ENCODE peak calls at places on chromosome 22, in four cellular contexts. B, P, V and W are unnamed samples.

GRCh38 chr22:18048441-18048898 is 24.1 kb upstream of the MICAL3 start:
- DNase-seq in V (no peak), B (peak; percentile 20), P (no peak), W (no peak)

GRCh38 chr22:36280379-36280778 is 27.4 kb downstream of the APOL1 start:
- DNase-seq in B (no peak), P (no peak), V (no peak), W (no peak)

GRCh38 chr22:47199949-47200272 is 437.5 kb downstream of the TBC1D22A start:
- DNase-seq in P (no peak), B (no peak), V (no peak), W (no peak)

GRCh38 chr22:37455896-37456295 is 28.6 kb upstream of the ELFN2 start:
- DNase-seq in P (no peak), B (peak; percentile 75), V (peak; percentile 17), W (no peak)

GRCh38 chr22:17772963-17773605 is 1.2 kb downstream of the BID start:
- DNase-seq in B (no peak), V (no peak), P (no peak), W (no peak)

GRCh38 chr22:41831383-41831782 is 1.5 kb upstream of the SREBF2 start:
- DNase-seq in B (no peak), P (no peak), V (peak; percentile 41), W (no peak)

GRCh38 chr22:26170112-26170492 is 840 bp downstream of the SEZ6L start:
- DNase-seq in V (no peak), B (peak; percentile 21), P (no peak), W (no peak)

GRCh38 chr22:30009478-30009877 is 70.8 kb upstream of the HORMAD2 start:
- DNase-seq in V (no peak), B (no peak), P (no peak), W (no peak)

GRCh38 chr22:18055619-18056160 is 22.1 kb upstream of the PEX26 start:
- DNase-seq in B (no peak), P (no peak), V (no peak), W (no peak)

GRCh38 chr22:20573176-20573829 is 65.9 kb downstream of the MED15 start:
- DNase-seq in P (no peak), V (peak; percentile 21), B (no peak), W (no peak)

GRCh38 chr22:42280140-42280539 is 9.7 kb upstream of the TCF20 start:
- DNase-seq in B (no peak), P (no peak), V (no peak), W (no peak)

GRCh38 chr22:30432520-30432919 is 7.0 kb downstream of the MTFP1 start:
- DNase-seq in P (no peak), B (no peak), V (no peak), W (no peak)

GRCh38 chr22:17074648-17075002 is 10.2 kb upstream of the IL17RA start:
- DNase-seq in P (no peak), B (no peak), V (no peak), W (no peak)

GRCh38 chr22:39253427-39254070 is 8.8 kb upstream of the PDGFB start:
- DNase-seq in V (peak; percentile 72), P (no peak), B (no peak), W (peak; percentile 62)

GRCh38 chr22:25760294-25760693 is 18.3 kb downstream of the MYO18B start:
- DNase-seq in V (no peak), P (no peak), B (no peak), W (no peak)

GRCh38 chr22:37244114-37244921 is at the start of gene RAC2:
- DNase-seq in V (peak; percentile 83), P (no peak), B (peak; percentile 47), W (peak; percentile 89)

GRCh38 chr22:40279017-40279416 is 67.3 kb upstream of the ADSL start:
- DNase-seq in V (no peak), P (no peak), B (no peak), W (no peak)

GRCh38 chr22:37148031-37148651 is 1.6 kb downstream of the IL2RB start:
- DNase-seq in P (no peak), B (no peak), V (no peak), W (no peak)

GRCh38 chr22:44024288-44024908 is at the start of gene PARVB:
- DNase-seq in B (peak; percentile 45), P (peak; percentile 17), V (no peak), W (peak; percentile 66)

GRCh38 chr22:20423636-20424511 is 13.8 kb downstream of the SCARF2 start:
- DNase-seq in P (no peak), B (peak; percentile 3), V (no peak), W (no peak)

GRCh38 chr22:36328635-36329216 is 59.0 kb downstream of the MYH9 start:
- DNase-seq in V (peak; percentile 88), P (no peak), B (no peak), W (peak; percentile 45)

GRCh38 chr22:42685941-42686666 is 34.6 kb downstream of the A4GALT start:
- DNase-seq in P (no peak), V (no peak), B (peak; percentile 41), W (no peak)

GRCh38 chr22:36790648-36791047 is 14.7 kb upstream of the IFT27 start:
- DNase-seq in P (no peak), V (no peak), B (no peak), W (peak; percentile 22)

GRCh38 chr22:23767673-23768548 is at the start of gene CHCHD10:
- DNase-seq in V (peak; percentile 75), B (peak; percentile 94), P (peak; percentile 80), W (peak; percentile 89)

GRCh38 chr22:43303166-43303565 is 40.0 kb downstream of the SCUBE1 start:
- DNase-seq in V (no peak), P (no peak), B (no peak), W (no peak)

GRCh38 chr22:39489094-39490068 is 12.7 kb upstream of the MIEF1 start:
- DNase-seq in P (no peak), V (no peak), B (no peak), W (no peak)

GRCh38 chr22:37269930-37270678 is 12.2 kb upstream of the CYTH4 start:
- DNase-seq in B (no peak), V (no peak), P (no peak), W (no peak)

GRCh38 chr22:41401781-41402648 is 20.3 kb downstream of the TEF start:
- DNase-seq in B (peak; percentile 37), V (peak; percentile 66), P (no peak), W (no peak)

GRCh38 chr22:38967451-38968450 is 10.3 kb downstream of the APOBEC3A start:
- DNase-seq in B (no peak), P (no peak), V (no peak), W (no peak)

GRCh38 chr22:36184433-36185035 is 17.1 kb downstream of the APOL4 start:
- DNase-seq in B (no peak), V (peak; percentile 50), P (no peak), W (no peak)

GRCh38 chr22:36197065-36197440 is 4.6 kb downstream of the APOL4 start:
- DNase-seq in P (no peak), B (peak; percentile 100), V (peak; percentile 77), W (no peak)

GRCh38 chr22:43345761-43346261 is 2.6 kb upstream of the SCUBE1 start:
- DNase-seq in V (no peak), B (no peak), P (no peak), W (no peak)

GRCh38 chr22:44544523-44545433 is 46.7 kb upstream of the RTL6 start:
- DNase-seq in P (no peak), V (no peak), B (no peak), W (no peak)

GRCh38 chr22:36729321-36729720 is 25.8 kb upstream of the CACNG2 start:
- DNase-seq in V (no peak), P (no peak), B (no peak), W (no peak)

DNA sequence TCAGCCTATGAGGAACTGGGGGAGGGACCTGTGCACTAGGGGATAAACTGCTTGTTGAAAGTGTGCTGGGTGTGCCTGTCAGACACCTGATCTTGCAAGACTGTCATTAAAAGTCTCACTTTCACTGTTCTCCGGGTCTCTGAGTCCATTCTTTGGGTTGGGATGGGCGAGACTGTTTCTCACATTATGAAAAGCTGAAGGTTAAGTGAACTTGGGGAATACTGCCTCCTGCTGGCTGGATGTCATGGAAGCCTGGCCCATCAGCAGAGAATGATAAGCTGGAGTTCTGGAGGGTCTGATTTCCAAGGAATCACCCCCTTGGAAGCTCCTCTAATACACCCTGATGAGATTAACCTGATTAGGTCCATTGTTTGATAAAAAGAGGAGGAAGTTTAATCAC is 9.0 kb upstream of the VPREB1 start:
- DNase-seq in V (peak; percentile 26), B (peak; percentile 61), P (no peak), W (no peak)
- TF ChIP-seq CTCF in V (peak; percentile 50), B (peak; percentile 64), P (peak; percentile 42), W (peak; percentile 80)

DNA sequence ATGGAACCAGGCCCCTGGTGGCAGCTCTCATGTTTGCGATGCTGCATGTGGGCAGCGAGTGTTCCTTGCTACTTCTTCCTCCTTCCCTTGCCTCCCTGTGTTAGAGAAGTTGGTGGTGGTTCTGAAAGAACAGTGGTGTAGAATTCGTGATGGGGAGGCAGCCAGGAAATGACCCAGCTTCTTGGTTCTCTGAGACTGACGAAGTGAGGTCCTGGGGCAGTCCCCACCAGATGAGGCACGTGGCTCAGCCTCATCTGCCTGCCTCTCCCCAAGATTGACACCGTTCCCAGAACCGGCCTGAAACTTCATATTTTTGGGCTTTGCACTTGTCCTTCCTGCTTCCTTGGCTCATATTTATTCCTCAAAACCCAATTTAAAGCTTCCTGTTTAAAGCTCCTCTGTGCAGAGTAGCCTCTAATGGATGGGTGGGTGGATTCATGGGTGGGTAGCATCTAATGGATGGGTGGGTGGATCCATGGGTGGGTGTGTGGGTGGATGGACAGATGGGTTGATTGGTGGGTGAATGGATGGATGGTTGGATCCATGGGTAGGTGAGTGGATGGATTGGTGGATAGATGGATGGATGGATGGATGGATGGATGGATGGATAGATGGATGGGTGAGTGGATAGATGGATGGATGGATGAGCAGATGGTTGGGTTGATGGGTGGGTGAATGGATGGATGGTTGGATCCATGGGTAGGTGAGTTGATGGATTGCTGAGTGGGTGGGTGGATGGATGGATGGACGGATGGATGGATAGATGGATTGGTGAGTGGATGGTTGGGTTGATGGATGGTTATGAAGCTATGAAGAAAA is 77.3 kb upstream of the ATXN10 start:
- DNase-seq in V (no peak), B (no peak), P (no peak), W (no peak)
- TF ChIP-seq CTCF in V (no peak), B (no peak), P (no peak), W (no peak)

DNA sequence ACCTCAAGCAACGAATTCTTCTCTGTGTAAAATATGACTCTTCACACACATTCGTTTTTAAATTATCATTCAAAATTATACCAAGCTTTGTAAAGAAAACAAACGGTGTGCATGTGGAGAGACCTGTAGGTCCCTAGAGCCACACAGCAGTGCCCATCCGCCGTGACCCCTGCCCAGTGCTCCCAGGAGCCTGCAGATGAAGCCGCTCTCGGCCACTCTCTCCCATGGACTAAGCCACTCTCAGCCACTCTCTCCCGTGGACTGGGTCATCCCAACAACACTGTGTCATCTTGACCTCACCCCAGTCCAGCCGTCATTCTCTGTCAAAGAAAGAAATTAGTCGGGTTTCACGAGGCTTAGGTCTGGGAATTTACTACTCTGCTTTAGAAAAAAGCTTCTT is 391.6 kb downstream of the BRD1 start:
- DNase-seq in V (no peak), B (no peak), P (no peak), W (no peak)
- TF ChIP-seq CTCF in V (no peak), B (no peak), P (no peak), W (no peak)

GRCh38 chr22:33903012-33903411 is 17.3 kb downstream of the LARGE1 start:
- DNase-seq in B (no peak), V (no peak), P (no peak), W (no peak)
- TF ChIP-seq CTCF in B (no peak), V (no peak), P (no peak), W (no peak)